ENCODE peak calls at places on chromosomes 12 and 14, in four cellular contexts. W is A549, O is H1, P is K562. V is an unnamed sample.

GRCh38 chr12:116397148-116397547 is 119.7 kb upstream of the MED13L start:
- DNase-seq in W (no peak), P (no peak), O (no peak), V (no peak)

GRCh38 chr14:88837495-88837894 is 13.0 kb downstream of the TTC8 start:
- DNase-seq in O (no peak), P (no peak), W (no peak), V (no peak)

GRCh38 chr14:43674273-43674672 is 832.8 kb downstream of the FSCB start:
- DNase-seq in W (no peak), P (no peak), O (no peak), V (no peak)

GRCh38 chr12:69685810-69686209 is 13.3 kb downstream of the BEST3 start:
- DNase-seq in O (no peak), P (no peak), W (peak; percentile 27), V (no peak)

GRCh38 chr12:110684322-110684836 is 4.5 kb downstream of the HVCN1 start:
- DNase-seq in W (no peak), P (no peak), O (no peak), V (no peak)

GRCh38 chr12:10406725-10407124 is 2.8 kb downstream of the KLRC4 start:
- DNase-seq in P (no peak), O (no peak), W (no peak), V (no peak)

GRCh38 chr12:45122776-45123380 is 72.0 kb upstream of the DBX2 start:
- DNase-seq in O (no peak), W (peak; percentile 72), P (no peak), V (peak; percentile 17)

GRCh38 chr12:109581856-109582255 is 8.3 kb downstream of the MVK start:
- DNase-seq in P (no peak), O (no peak), W (no peak), V (no peak)

GRCh38 chr12:32482226-32482625 is 82.9 kb downstream of the FGD4 start:
- DNase-seq in O (no peak), P (no peak), W (no peak), V (no peak)

GRCh38 chr12:92408072-92408900 is 262.6 kb upstream of the BTG1 start:
- DNase-seq in O (peak; percentile 23), P (peak; percentile 23), W (peak; percentile 65), V (peak; percentile 4)

GRCh38 chr12:42552822-42553221 is 36.7 kb downstream of the PRICKLE1 start:
- DNase-seq in P (no peak), O (no peak), W (no peak), V (no peak)

GRCh38 chr12:80187660-80188090 is 88.3 kb downstream of the OTOGL start:
- DNase-seq in W (no peak), P (no peak), O (no peak), V (no peak)

GRCh38 chr14:75989134-75989533 is 3.6 kb downstream of the IFT43 start:
- DNase-seq in W (peak; percentile 28), O (no peak), P (no peak), V (peak; percentile 84)

GRCh38 chr12:117900561-117900960 is 68.2 kb downstream of the KSR2 start:
- DNase-seq in O (no peak), W (peak; percentile 50), P (no peak), V (no peak)

GRCh38 chr12:12990700-12991468 is 9.2 kb downstream of the HEBP1 start:
- DNase-seq in P (no peak), O (no peak), W (no peak), V (no peak)

GRCh38 chr12:106135075-106135474 is 3.7 kb downstream of the NUAK1 start:
- DNase-seq in O (no peak), P (no peak), W (no peak), V (no peak)

GRCh38 chr14:99879401-99880295 is 86.4 kb downstream of the EML1 start:
- DNase-seq in O (no peak), W (no peak), P (no peak), V (no peak)

GRCh38 chr12:112800183-112800582 is 8.6 kb downstream of the RPH3A start:
- DNase-seq in P (no peak), O (no peak), W (no peak), V (no peak)

GRCh38 chr12:45853550-45853949 is 124.0 kb downstream of the ARID2 start:
- DNase-seq in W (no peak), O (no peak), P (no peak), V (no peak)

GRCh38 chr12:107649615-107650014 is 36.0 kb upstream of the PWP1 start:
- DNase-seq in P (no peak), W (no peak), O (no peak), V (no peak)

GRCh38 chr12:57185403-57185802 is 31.2 kb upstream of the NXPH4 start:
- DNase-seq in W (no peak), P (no peak), O (no peak), V (no peak)

GRCh38 chr12:82855872-82856271 is 169.2 kb downstream of the TMTC2 start:
- DNase-seq in O (no peak), P (no peak), W (no peak), V (no peak)

GRCh38 chr14:72812292-72812851 is 81.5 kb downstream of the DPF3 start:
- DNase-seq in W (no peak), O (no peak), P (no peak), V (no peak)

GRCh38 chr14:64210211-64210610 is 84.0 kb downstream of the ESR2 start:
- DNase-seq in O (no peak), P (no peak), W (no peak), V (no peak)

GRCh38 chr12:52514471-52515318 is 5.5 kb downstream of the KRT5 start:
- DNase-seq in O (no peak), P (no peak), W (no peak), V (no peak)

GRCh38 chr12:120404271-120404670 is 33.6 kb upstream of the COX6A1 start:
- DNase-seq in P (no peak), W (peak; percentile 36), O (no peak), V (no peak)
- TF ChIP-seq PHF8 in P (no peak), W (no peak), O (no peak), V (no peak)

GRCh38 chr12:27048822-27049752 is 26.7 kb downstream of the MED21 start:
- DNase-seq in P (peak; percentile 19), W (peak; percentile 60), O (no peak), V (no peak)

GRCh38 chr12:27052742-27053141 is 29.6 kb downstream of the C12orf71 start:
- DNase-seq in P (no peak), O (no peak), W (no peak), V (no peak)

GRCh38 chr12:27057543-27057942 is 24.8 kb downstream of the C12orf71 start:
- DNase-seq in W (no peak), P (no peak), O (no peak), V (no peak)

GRCh38 chr12:27055966-27056365 is 26.4 kb downstream of the C12orf71 start:
- DNase-seq in O (no peak), W (no peak), P (no peak), V (no peak)

GRCh38 chr12:27052176-27052575 is 29.8 kb downstream of the MED21 start:
- DNase-seq in W (no peak), O (no peak), P (no peak), V (no peak)
- TF ChIP-seq PHF8 in W (no peak), O (no peak), P (no peak), V (no peak)

GRCh38 chr14:92426237-92426636 is 87.3 kb upstream of the RIN3 start:
- DNase-seq in O (no peak), W (no peak), P (no peak), V (no peak)
- TF ChIP-seq PHF8 in O (no peak), W (no peak), P (no peak), V (no peak)

GRCh38 chr12:3122841-3123678 is 45.9 kb downstream of the TSPAN9 start:
- DNase-seq in W (no peak), P (no peak), O (no peak), V (no peak)
- TF ChIP-seq PHF8 in W (no peak), P (no peak), O (no peak), V (no peak)

GRCh38 chr12:2225736-2226135 is 172.9 kb downstream of the CACNA1C start:
- DNase-seq in W (no peak), O (no peak), P (no peak), V (no peak)
- TF ChIP-seq PHF8 in W (no peak), O (no peak), P (no peak), V (no peak)

GRCh38 chr14:104282332-104283196 is 144.2 kb downstream of the KIF26A start:
- DNase-seq in W (no peak), O (no peak), P (no peak), V (no peak)

GRCh38 chr14:104285483-104285790 is 147.1 kb downstream of the KIF26A start:
- DNase-seq in W (no peak), P (no peak), O (no peak), V (no peak)

GRCh38 chr14:104284636-104285482 is 146.5 kb downstream of the KIF26A start:
- DNase-seq in O (no peak), W (no peak), P (no peak), V (no peak)

GRCh38 chr14:104283197-104284106 is 145.1 kb downstream of the KIF26A start:
- DNase-seq in P (no peak), W (no peak), O (no peak), V (no peak)

GRCh38 chr14:104284107-104284592 is 145.8 kb downstream of the KIF26A start:
- DNase-seq in W (no peak), P (no peak), O (no peak), V (no peak)
- TF ChIP-seq PHF8 in W (no peak), P (no peak), O (no peak), V (no peak)

GRCh38 chr12:55060970-55061543 is 41.3 kb downstream of the NEUROD4 start:
- DNase-seq in O (no peak), W (no peak), P (no peak), V (no peak)
- TF ChIP-seq PHF8 in O (no peak), W (no peak), P (no peak), V (no peak)